ENCODE peak calls at places on chromosomes 11 and 22, in five cellular contexts. P is H1, F is NB4, D is WTC11, C is A549. X is an unnamed sample.

GRCh38 chr22:43151251-43152000 is at the start of gene TSPO:
- DNase-seq in C (peak; percentile 46), F (peak; percentile 53), D (no peak), P (peak; percentile 76), X (no peak)

GRCh38 chr11:132576706-132577105 is 955.6 kb downstream of the OPCML start:
- DNase-seq in P (no peak), F (no peak), C (no peak), D (peak; percentile 22), X (no peak)

GRCh38 chr11:116955548-116955947 is 118.1 kb upstream of the APOA1 start:
- DNase-seq in D (no peak), P (no peak), C (no peak), F (no peak), X (no peak)

GRCh38 chr11:68651208-68651984 is 32.9 kb upstream of the GAL start:
- DNase-seq in D (no peak), P (no peak), C (no peak), F (peak; percentile 66), X (no peak)

GRCh38 chr11:116891746-116892145 is 54.3 kb upstream of the APOA1 start:
- DNase-seq in C (no peak), P (no peak), F (no peak), D (no peak), X (no peak)

GRCh38 chr22:44500623-44501022 is 2.6 kb upstream of the RTL6 start:
- DNase-seq in P (no peak), F (no peak), C (no peak), D (no peak), X (no peak)

GRCh38 chr22:37684803-37685615 is 1.1 kb upstream of the NOL12 start:
- DNase-seq in F (no peak), D (no peak), P (no peak), C (no peak), X (peak; percentile 58)

GRCh38 chr11:123182101-123182500 is 12.9 kb downstream of the CLMP start:
- DNase-seq in F (no peak), P (no peak), C (no peak), D (no peak), X (no peak)

GRCh38 chr11:125086633-125087296 is 23.7 kb downstream of the SLC37A2 start:
- DNase-seq in P (no peak), C (no peak), D (no peak), F (no peak), X (no peak)

GRCh38 chr11:61602775-61603569 is 22.1 kb upstream of the SYT7 start:
- DNase-seq in F (peak; percentile 55), P (no peak), D (no peak), C (no peak), X (no peak)

DNA sequence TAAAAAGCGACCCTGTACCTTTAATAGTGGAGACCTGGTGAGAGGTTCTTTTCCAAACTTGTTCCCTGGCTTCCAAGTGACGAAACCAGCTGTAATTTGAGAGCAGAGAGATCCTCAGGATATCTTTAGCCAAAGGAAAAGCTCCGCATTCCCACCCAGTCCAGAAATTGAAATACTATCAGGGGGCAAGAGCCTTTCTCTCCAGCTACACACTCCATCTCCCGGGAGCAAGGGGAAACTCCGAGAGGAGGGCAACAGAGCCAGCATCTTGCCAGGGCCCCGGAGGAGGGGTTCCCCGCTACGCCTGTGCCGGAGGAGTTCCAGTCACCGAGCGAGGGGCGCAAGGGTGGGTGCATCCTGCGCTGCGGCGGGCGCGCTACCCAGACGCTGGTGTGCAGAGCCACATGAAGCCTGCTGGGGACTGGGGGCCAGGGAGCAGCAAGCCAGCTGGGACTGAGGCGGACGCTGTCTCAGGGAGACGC is at the start of gene FIBIN:
- DNase-seq in C (no peak), D (peak; percentile 55), P (peak; percentile 61), F (no peak), X (no peak)
- TF ChIP-seq MAX in C (no peak), D (no peak), P (no peak), F (no peak), X (no peak)

DNA sequence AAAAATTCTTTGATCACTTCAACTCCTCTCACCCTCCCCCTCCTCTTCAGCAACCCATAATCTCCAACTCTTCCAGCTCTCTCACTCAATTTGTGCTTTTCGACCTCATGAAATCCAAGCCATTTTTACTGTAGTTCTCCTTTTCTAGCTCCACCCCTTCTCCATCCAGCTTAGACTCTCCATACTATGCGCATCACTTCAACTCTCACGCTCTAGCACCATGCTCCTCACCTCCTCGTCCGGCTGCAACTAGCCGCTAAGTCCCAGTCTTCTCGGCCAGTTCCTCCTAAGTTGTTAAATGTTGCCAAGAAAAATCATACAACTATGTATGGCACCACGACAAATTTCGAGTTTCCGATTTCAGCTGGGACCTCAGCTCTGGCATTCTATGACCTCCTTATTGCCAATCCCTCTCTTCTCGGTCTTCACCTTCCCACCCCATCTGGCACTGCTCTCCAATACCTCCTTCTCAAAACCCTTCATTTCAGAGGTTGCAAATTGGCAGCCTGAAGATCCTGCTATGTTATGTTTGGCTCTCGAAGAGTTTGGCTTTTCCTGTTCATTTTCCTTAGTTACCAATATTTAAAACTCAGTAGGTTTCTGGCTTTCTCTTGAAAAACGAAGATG is 1.1 kb downstream of the ZNF70 start:
- DNase-seq in C (no peak), F (peak; percentile 64), D (no peak), P (no peak), X (no peak)
- TF ChIP-seq MAX in C (no peak), F (no peak), D (no peak), P (no peak), X (no peak)

GRCh38 chr11:41431784-41432183 is 27.7 kb downstream of the LRRC4C start:
- DNase-seq in F (peak; percentile 7), C (no peak), P (no peak), D (peak; percentile 15), X (peak; percentile 16)
- TF ChIP-seq MAX in F (no peak), C (no peak), P (peak; percentile 56), D (no peak), X (no peak)

DNA sequence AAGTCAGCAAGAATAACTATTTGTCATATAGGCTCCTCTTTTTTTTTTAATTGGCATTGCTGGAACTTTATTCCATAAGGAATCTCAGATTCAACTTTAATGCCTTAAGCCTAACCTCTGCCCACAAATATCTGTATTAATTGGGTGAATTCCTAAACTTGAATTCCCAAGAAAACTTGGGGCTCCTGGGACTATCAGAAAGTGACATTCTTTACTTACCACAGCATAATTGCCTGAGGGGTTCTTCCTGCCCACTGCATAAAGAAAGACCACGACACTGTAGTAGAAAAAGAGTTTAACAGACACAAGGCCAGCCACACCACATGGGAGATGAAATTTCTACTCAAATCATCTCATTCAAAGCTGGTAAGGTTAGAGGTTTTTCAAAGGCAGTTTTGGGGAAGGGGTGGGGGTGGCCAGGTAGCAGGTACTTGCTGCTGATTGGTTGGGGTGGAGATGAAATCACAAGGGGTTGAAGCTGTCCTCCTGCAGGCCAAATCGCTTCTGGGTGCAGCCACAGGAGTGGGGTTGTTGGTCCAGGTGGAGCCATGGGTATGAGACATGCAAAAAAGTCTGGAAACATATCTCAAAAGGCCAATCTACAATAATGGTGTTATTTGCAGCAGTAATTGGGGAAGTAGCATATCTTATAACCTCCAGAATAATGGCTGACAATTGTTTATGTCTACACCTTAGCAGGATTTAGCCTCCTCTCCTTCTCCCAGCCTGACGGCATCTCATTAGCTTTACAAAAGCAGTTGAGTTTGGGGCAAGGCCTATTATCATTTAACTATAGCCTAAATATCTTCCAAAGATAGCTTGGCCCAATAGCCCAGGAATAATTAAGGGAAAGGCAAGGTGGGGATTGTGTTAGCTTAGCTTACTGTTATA is 4.8 kb upstream of the NLRP10 start:
- DNase-seq in P (no peak), D (peak; percentile 19), C (no peak), F (no peak), X (no peak)
- TF ChIP-seq MAX in P (no peak), D (no peak), C (no peak), F (no peak), X (no peak)

GRCh38 chr11:10294289-10294953 is 402 bp upstream of the SBF2 start:
- DNase-seq in D (peak; percentile 44), P (peak; percentile 65), F (peak; percentile 51), C (peak; percentile 41), X (no peak)
- TF ChIP-seq MAX in D (no peak), P (peak; percentile 56), F (peak; percentile 4), C (no peak), X (peak; percentile 26)